ENCODE peak calls at places on chromosome 9, in four cellular contexts. One of them, this sample, is unnamed.

GRCh38 chr9:113484258-113484730 is 20.8 kb downstream of the RGS3 start:
- DNase-seq in cardiac muscle cell: peak
- DNase-seq in HL-60: no peak
- DNase-seq in gastrocnemius medialis: peak
- DNase-seq in this sample: no peak

GRCh38 chr9:20988916-20989315 is 42.5 kb downstream of the HACD4 start:
- DNase-seq in cardiac muscle cell: peak
- DNase-seq in HL-60: no peak
- DNase-seq in gastrocnemius medialis: no peak
- DNase-seq in this sample: no peak

GRCh38 chr9:128103589-128103962 is 24.0 kb downstream of the PTGES2 start:
- DNase-seq in cardiac muscle cell: no peak
- DNase-seq in HL-60: no peak
- DNase-seq in gastrocnemius medialis: peak
- DNase-seq in this sample: no peak

GRCh38 chr9:21994526-21994995 is at the start of gene CDKN2B-AS1:
- DNase-seq in cardiac muscle cell: peak
- DNase-seq in HL-60: no peak
- DNase-seq in gastrocnemius medialis: no peak
- DNase-seq in this sample: no peak

GRCh38 chr9:93965830-93966577 is 10.8 kb upstream of the BARX1 start:
- DNase-seq in cardiac muscle cell: no peak
- DNase-seq in HL-60: no peak
- DNase-seq in gastrocnemius medialis: no peak
- DNase-seq in this sample: no peak

GRCh38 chr9:113998529-113999255 is 79.4 kb downstream of the AMBP start:
- DNase-seq in cardiac muscle cell: no peak
- DNase-seq in HL-60: no peak
- DNase-seq in gastrocnemius medialis: no peak
- DNase-seq in this sample: no peak

GRCh38 chr9:2356391-2356790 is 265.2 kb upstream of the VLDLR start:
- DNase-seq in cardiac muscle cell: peak
- DNase-seq in HL-60: no peak
- DNase-seq in gastrocnemius medialis: no peak
- DNase-seq in this sample: no peak

GRCh38 chr9:98916660-98917059 is 27.0 kb upstream of the COL15A1 start:
- DNase-seq in cardiac muscle cell: peak
- DNase-seq in HL-60: no peak
- DNase-seq in gastrocnemius medialis: peak
- DNase-seq in this sample: no peak

GRCh38 chr9:121807918-121808278 is 156.5 kb downstream of the DAB2IP start:
- DNase-seq in cardiac muscle cell: peak
- DNase-seq in HL-60: no peak
- DNase-seq in gastrocnemius medialis: no peak
- DNase-seq in this sample: no peak

GRCh38 chr9:16626577-16627130 is 243.8 kb downstream of the BNC2 start:
- DNase-seq in cardiac muscle cell: peak
- DNase-seq in HL-60: no peak
- DNase-seq in gastrocnemius medialis: peak
- DNase-seq in this sample: no peak

GRCh38 chr9:133401588-133401987 is 16.2 kb downstream of the REXO4 start:
- DNase-seq in cardiac muscle cell: no peak
- DNase-seq in HL-60: no peak
- DNase-seq in gastrocnemius medialis: no peak
- DNase-seq in this sample: no peak

DNA sequence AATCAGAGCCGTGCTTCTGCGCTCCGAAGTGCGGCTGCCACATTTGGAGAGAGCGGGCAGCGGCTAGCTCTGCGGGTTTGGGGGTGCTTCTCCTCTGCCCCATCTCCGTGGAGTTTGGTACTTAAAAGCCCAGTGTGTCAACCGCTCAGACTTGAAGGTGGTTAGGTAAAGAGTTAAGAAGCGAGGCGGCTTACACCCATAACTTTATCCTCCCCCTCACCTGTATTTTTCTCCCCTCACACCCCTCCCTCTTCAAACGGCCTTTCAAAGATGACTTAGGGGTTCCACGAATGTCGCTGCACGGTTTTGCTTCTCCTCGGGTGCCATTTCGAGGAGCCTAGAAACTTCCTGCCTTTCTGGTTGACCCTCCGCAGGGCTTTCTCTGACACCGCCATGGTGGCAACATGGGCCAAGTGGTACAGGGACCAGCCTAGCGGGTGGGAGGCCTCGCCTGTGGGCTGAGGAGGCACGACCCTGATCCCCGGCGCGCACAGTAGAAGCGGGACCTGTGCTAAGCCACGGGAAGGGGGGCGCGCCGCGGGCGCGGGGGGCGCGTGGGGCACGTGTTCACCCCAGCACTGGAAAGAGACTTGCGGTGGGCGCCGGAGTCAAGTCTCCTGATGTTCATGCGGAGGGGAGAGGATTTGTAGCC is 31.8 kb upstream of the NFIB start:
- DNase-seq in cardiac muscle cell: no peak
- DNase-seq in HL-60: no peak
- DNase-seq in gastrocnemius medialis: no peak
- DNase-seq in this sample: no peak
- H3K4me3 ChIP-seq in cardiac muscle cell: peak
- H3K4me3 ChIP-seq in HL-60: no peak
- H3K4me3 ChIP-seq in gastrocnemius medialis: peak
- H3K4me3 ChIP-seq in this sample: no peak

DNA sequence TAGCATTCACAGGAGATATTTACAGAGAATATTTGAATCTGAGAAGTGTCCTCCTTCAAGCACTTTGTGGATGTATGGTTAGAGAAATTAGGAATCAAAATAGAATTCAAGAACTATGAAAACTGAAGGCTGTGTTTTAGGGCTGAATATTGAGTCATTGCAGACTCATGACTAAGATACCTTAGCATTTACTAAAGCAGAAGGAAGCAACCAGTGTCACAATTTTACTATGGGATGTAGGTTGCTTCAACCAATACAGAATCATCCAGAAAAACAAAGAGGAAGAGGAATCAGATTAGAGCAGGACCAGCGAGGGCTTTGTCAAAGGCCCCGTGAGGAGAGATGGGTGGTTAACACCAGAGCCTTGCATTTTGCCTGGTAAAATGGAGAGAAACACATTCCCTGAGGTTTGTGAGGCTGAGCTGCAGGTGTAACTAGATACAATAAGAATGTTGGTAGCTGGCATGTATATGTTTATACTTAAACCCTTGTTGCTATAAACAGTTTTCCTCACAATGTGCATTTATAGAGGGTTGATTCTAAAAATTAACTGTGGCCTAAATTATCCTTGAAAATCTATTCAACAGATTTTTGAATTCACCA is 518.1 kb downstream of the AGTPBP1 start:
- DNase-seq in cardiac muscle cell: no peak
- DNase-seq in HL-60: no peak
- DNase-seq in gastrocnemius medialis: no peak
- DNase-seq in this sample: no peak
- H3K4me3 ChIP-seq in cardiac muscle cell: no peak
- H3K4me3 ChIP-seq in HL-60: no peak
- H3K4me3 ChIP-seq in gastrocnemius medialis: no peak
- H3K4me3 ChIP-seq in this sample: no peak

GRCh38 chr9:100473271-100474081 is 527 bp downstream of the TMEFF1 start:
- DNase-seq in cardiac muscle cell: peak
- DNase-seq in HL-60: peak
- DNase-seq in gastrocnemius medialis: no peak
- DNase-seq in this sample: peak

GRCh38 chr9:100474082-100474949 is 1.4 kb downstream of the TMEFF1 start:
- DNase-seq in cardiac muscle cell: no peak
- DNase-seq in HL-60: no peak
- DNase-seq in gastrocnemius medialis: no peak
- DNase-seq in this sample: no peak

GRCh38 chr9:100472725-100473261 is at the start of gene TMEFF1:
- DNase-seq in cardiac muscle cell: peak
- DNase-seq in HL-60: no peak
- DNase-seq in gastrocnemius medialis: no peak
- DNase-seq in this sample: peak

GRCh38 chr9:100477221-100477620 is 4.3 kb downstream of the TMEFF1 start:
- DNase-seq in cardiac muscle cell: no peak
- DNase-seq in HL-60: no peak
- DNase-seq in gastrocnemius medialis: no peak
- DNase-seq in this sample: no peak

DNA sequence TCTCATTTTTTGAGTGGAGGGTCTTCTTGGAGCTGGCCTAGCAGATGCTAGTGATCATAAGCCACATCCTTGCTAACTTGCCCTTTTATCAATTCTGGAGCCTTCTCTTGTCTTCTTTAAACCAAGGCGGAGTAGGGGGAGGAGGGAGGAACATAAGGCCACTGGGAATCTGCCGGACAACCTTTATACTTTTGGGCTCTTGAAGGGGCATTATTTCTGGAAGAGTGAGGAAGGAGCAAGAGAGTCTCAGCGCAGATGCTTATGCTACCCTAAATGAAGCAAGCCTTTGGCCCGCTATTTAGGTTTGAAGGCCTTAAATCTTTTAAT is 2.0 kb downstream of the TMEFF1 start:
- DNase-seq in cardiac muscle cell: no peak
- DNase-seq in HL-60: no peak
- DNase-seq in gastrocnemius medialis: no peak
- DNase-seq in this sample: no peak
- H3K4me3 ChIP-seq in cardiac muscle cell: peak
- H3K4me3 ChIP-seq in HL-60: no peak
- H3K4me3 ChIP-seq in gastrocnemius medialis: no peak
- H3K4me3 ChIP-seq in this sample: no peak

GRCh38 chr9:79115176-79115575 is 456.6 kb upstream of the TLE4 start:
- DNase-seq in cardiac muscle cell: no peak
- DNase-seq in HL-60: no peak
- DNase-seq in gastrocnemius medialis: no peak
- DNase-seq in this sample: no peak

GRCh38 chr9:79123419-79123818 is 448.3 kb upstream of the TLE4 start:
- DNase-seq in cardiac muscle cell: peak
- DNase-seq in HL-60: no peak
- DNase-seq in gastrocnemius medialis: no peak
- DNase-seq in this sample: no peak

GRCh38 chr9:79116064-79116463 is 455.7 kb upstream of the TLE4 start:
- DNase-seq in cardiac muscle cell: no peak
- DNase-seq in HL-60: no peak
- DNase-seq in gastrocnemius medialis: no peak
- DNase-seq in this sample: no peak

GRCh38 chr9:79116709-79117108 is 455.1 kb upstream of the TLE4 start:
- DNase-seq in cardiac muscle cell: no peak
- DNase-seq in HL-60: no peak
- DNase-seq in gastrocnemius medialis: no peak
- DNase-seq in this sample: no peak

DNA sequence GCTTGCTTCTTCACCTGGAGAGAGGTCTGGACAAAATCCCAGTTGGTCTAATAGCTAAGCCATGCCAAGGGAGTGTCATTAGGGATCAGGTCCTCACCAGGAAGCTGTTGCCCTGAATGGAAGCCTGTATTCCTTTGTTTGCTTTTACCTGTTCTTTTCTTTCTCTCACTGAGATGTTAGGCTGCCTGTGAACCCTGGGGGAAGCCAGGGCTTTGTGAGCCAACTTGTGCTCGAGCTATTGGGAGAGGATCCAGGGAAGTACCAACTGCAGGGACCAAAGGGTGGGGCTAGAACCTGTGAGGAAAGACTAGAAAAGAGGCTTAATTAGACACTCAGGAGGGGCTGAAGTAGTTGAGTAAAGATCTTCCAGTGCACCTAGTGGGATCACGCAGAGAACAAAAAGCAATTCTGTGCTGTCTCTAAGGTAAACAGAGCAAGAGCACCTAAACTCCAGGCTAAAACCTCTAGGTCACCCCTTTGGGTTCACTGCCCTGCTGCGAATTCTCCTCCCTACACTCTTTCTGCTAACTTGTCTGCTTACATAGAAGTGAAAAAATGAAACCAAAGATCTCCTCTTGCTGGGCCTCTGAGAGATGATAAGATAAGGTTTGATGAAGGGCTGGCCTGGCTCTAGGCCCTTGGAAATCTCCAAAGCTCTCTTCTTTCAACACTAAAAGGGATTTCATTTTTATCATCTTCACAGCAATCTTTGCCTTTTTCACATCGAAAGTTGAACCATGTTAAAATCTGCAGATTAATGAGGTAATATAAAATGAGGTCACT is 451.0 kb upstream of the TLE4 start:
- DNase-seq in cardiac muscle cell: no peak
- DNase-seq in HL-60: no peak
- DNase-seq in gastrocnemius medialis: no peak
- DNase-seq in this sample: no peak
- H3K4me3 ChIP-seq in cardiac muscle cell: no peak
- H3K4me3 ChIP-seq in HL-60: no peak
- H3K4me3 ChIP-seq in gastrocnemius medialis: no peak
- H3K4me3 ChIP-seq in this sample: no peak

GRCh38 chr9:23820731-23821399 is 5.2 kb downstream of the ELAVL2 start:
- DNase-seq in cardiac muscle cell: no peak
- DNase-seq in HL-60: no peak
- DNase-seq in gastrocnemius medialis: no peak
- DNase-seq in this sample: no peak

GRCh38 chr9:23819403-23819802 is 6.6 kb downstream of the ELAVL2 start:
- DNase-seq in cardiac muscle cell: no peak
- DNase-seq in HL-60: no peak
- DNase-seq in gastrocnemius medialis: no peak
- DNase-seq in this sample: no peak

GRCh38 chr9:23822331-23823169 is 3.5 kb downstream of the ELAVL2 start:
- DNase-seq in cardiac muscle cell: no peak
- DNase-seq in HL-60: no peak
- DNase-seq in gastrocnemius medialis: no peak
- DNase-seq in this sample: no peak

GRCh38 chr9:23824241-23825142 is 1.5 kb downstream of the ELAVL2 start:
- DNase-seq in cardiac muscle cell: no peak
- DNase-seq in HL-60: no peak
- DNase-seq in gastrocnemius medialis: no peak
- DNase-seq in this sample: no peak

DNA sequence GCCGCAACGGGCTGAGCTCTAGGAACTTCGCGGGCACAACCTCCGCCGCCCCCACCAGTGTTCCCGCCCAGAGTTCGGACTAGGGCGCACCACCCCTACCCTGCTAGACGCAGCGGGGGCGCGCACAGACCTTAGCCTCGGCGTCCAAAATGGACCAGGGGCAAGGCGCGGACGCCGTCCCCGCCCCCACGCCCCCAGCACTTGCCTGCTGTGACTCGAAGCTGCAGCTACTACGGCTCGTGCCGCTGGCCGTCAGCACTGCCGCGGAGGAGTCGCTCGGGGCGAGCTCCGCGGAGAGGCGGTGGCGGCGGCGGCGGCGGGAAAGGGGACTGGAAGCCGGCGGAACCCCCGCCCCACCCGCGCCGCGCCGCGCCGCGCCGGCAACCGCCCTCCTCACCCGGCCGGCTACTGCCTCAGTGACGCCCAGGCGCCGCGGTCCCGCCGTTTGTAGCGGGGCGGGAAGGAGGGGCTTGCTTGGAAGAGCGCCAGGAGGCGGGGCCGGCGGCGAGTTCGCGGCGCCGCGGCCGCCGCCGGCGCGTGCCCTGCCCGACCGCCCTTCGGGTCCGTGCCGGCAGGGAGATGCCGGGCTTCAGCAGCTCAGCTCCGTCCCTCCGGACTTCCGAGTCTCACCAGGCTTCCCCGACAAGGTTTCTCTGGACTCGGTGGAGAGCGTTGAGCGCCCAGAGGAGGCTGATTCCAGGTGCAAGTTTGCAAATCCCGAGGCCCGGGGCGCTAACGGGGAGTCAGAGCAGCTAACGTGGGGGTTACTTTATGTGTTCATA is 4.4 kb downstream of the ELAVL2 start:
- DNase-seq in cardiac muscle cell: no peak
- DNase-seq in HL-60: no peak
- DNase-seq in gastrocnemius medialis: no peak
- DNase-seq in this sample: no peak
- H3K4me3 ChIP-seq in cardiac muscle cell: peak
- H3K4me3 ChIP-seq in HL-60: no peak
- H3K4me3 ChIP-seq in gastrocnemius medialis: peak
- H3K4me3 ChIP-seq in this sample: no peak

GRCh38 chr9:137227057-137227852 is at the start of gene RNF224:
- DNase-seq in cardiac muscle cell: peak
- DNase-seq in HL-60: peak
- DNase-seq in gastrocnemius medialis: peak
- DNase-seq in this sample: peak
- H3K4me3 ChIP-seq in cardiac muscle cell: no peak
- H3K4me3 ChIP-seq in HL-60: no peak
- H3K4me3 ChIP-seq in gastrocnemius medialis: no peak
- H3K4me3 ChIP-seq in this sample: no peak